ENCODE peak calls at places on chromosome 7, in nine cellular contexts. K is bronchial epithelial cell; W is psoas muscle; V is thoracic aorta; A is adrenal gland; G is fibroblast of lung; Q is activated CD8-positive, alpha-beta T cell treated with anti-CD3 and anti-CD28 coated beads for 36 hours; H is glutamatergic neuron; M is CD4-positive, alpha-beta T cell. B is an unnamed sample.
A peak's percentile ranks its signal among the peaks of the same experiment; 100 is the strongest.

GRCh38 chr7:104791065-104791464 is 222.9 kb upstream of the KMT2E start:
- DNase-seq in W (no peak), A (no peak), K (peak; percentile 82), M (no peak), V (no peak), Q (no peak), G (peak; percentile 45), H (no peak), B (no peak)

GRCh38 chr7:100456561-100456957 is 7.5 kb downstream of the SPACDR start:
- DNase-seq in Q (no peak), K (no peak), M (no peak), V (no peak), H (no peak), G (no peak), A (no peak), W (no peak), B (no peak)

GRCh38 chr7:104299777-104300176 is 28.6 kb upstream of the LHFPL3 start:
- DNase-seq in A (no peak), Q (no peak), M (no peak), W (no peak), V (no peak), H (no peak), K (no peak), G (no peak), B (no peak)

GRCh38 chr7:50696810-50697582 is 85.7 kb downstream of the GRB10 start:
- DNase-seq in M (no peak), W (no peak), H (no peak), V (no peak), K (peak; percentile 20), Q (peak; percentile 31), A (no peak), G (no peak), B (peak; percentile 72)

GRCh38 chr7:30322656-30323355 is 38.4 kb downstream of the ZNRF2 start:
- DNase-seq in W (no peak), V (no peak), M (no peak), H (no peak), G (no peak), A (no peak), K (peak; percentile 89), Q (peak; percentile 13), B (peak; percentile 59)

GRCh38 chr7:16268821-16269768 is 152.2 kb downstream of the CRPPA start:
- DNase-seq in V (no peak), G (peak; percentile 96), K (peak; percentile 79), M (no peak), Q (no peak), A (no peak), H (no peak), W (no peak), B (no peak)

GRCh38 chr7:46315891-46316290 is 394.8 kb upstream of the IGFBP3 start:
- DNase-seq in Q (no peak), A (no peak), V (no peak), H (no peak), K (peak; percentile 58), W (no peak), M (no peak), G (peak; percentile 14), B (no peak)

GRCh38 chr7:150361402-150361801 is 7.2 kb upstream of the REPIN1 start:
- DNase-seq in K (no peak), H (no peak), W (no peak), A (no peak), V (no peak), Q (no peak), G (no peak), M (no peak), B (no peak)

GRCh38 chr7:143499246-143499645 is 21.6 kb downstream of the TAS2R41 start:
- DNase-seq in H (no peak), W (no peak), K (no peak), G (peak; percentile 40), M (no peak), A (peak; percentile 32), Q (no peak), V (no peak), B (no peak)

GRCh38 chr7:139647812-139648616 is 124.5 kb downstream of the CLEC2L start:
- DNase-seq in M (no peak), V (no peak), Q (no peak), W (no peak), A (no peak), H (no peak), G (peak; percentile 33), K (no peak), B (no peak)

GRCh38 chr7:127943541-127944521 is 87.4 kb downstream of the LRRC4 start:
- DNase-seq in A (no peak), M (no peak), K (no peak), W (no peak), V (no peak), G (peak; percentile 79), H (peak; percentile 21), Q (no peak), B (no peak)

GRCh38 chr7:83060218-83060617 is 102.5 kb downstream of the PCLO start:
- DNase-seq in K (no peak), M (no peak), Q (no peak), W (no peak), G (no peak), A (peak; percentile 56), V (no peak), H (peak; percentile 74), B (no peak)

GRCh38 chr7:157785486-157786186 is 448.8 kb downstream of the DNAJB6 start:
- DNase-seq in W (no peak), Q (no peak), A (no peak), V (no peak), M (no peak), K (no peak), H (no peak), G (no peak), B (no peak)

GRCh38 chr7:109844362-109844761 is 1246.6 kb upstream of the LRRN3 start:
- DNase-seq in A (no peak), H (no peak), Q (peak; percentile 5), M (no peak), W (no peak), K (peak; percentile 43), G (peak; percentile 1), V (no peak), B (peak; percentile 23)

GRCh38 chr7:359776-360361 is 69.9 kb downstream of the FOXL3 start:
- DNase-seq in G (no peak), W (peak; percentile 49), A (no peak), V (no peak), K (no peak), Q (peak; percentile 62), H (peak; percentile 9), M (no peak), B (peak; percentile 19)

GRCh38 chr7:74396993-74397392 is 56.7 kb upstream of the GTF2IRD1 start:
- DNase-seq in H (no peak), V (no peak), M (no peak), Q (no peak), A (no peak), G (no peak), W (no peak), K (no peak), B (no peak)

GRCh38 chr7:150992833-150993302 is 2.1 kb downstream of the NOS3 start:
- DNase-seq in G (peak; percentile 12), K (peak; percentile 10), Q (no peak), M (no peak), V (no peak), A (peak; percentile 54), H (peak; percentile 63), W (no peak), B (peak; percentile 69)

GRCh38 chr7:27182861-27183681 is 2.0 kb downstream of the HOXA11 start:
- DNase-seq in W (no peak), A (peak; percentile 13), H (peak; percentile 39), Q (no peak), G (no peak), K (no peak), V (no peak), M (no peak), B (peak; percentile 61)

GRCh38 chr7:157407512-157408257 is 70.9 kb downstream of the DNAJB6 start:
- DNase-seq in H (no peak), M (no peak), K (no peak), V (no peak), G (no peak), Q (no peak), W (no peak), A (no peak), B (no peak)

GRCh38 chr7:138459300-138460175 is 521 bp upstream of the TRIM24 start:
- DNase-seq in V (peak; percentile 87), A (peak; percentile 99), K (peak; percentile 91), G (no peak), Q (peak; percentile 98), W (no peak), H (peak; percentile 99), M (peak; percentile 98), B (no peak)

GRCh38 chr7:40966693-40967092 is 736.2 kb downstream of the INHBA start:
- DNase-seq in M (no peak), A (no peak), Q (no peak), V (no peak), H (no peak), K (no peak), G (peak; percentile 30), W (no peak), B (no peak)

GRCh38 chr7:1845536-1846311 is 175.6 kb downstream of the ELFN1 start:
- DNase-seq in G (no peak), M (no peak), H (peak; percentile 22), W (peak; percentile 32), V (no peak), A (peak; percentile 5), Q (no peak), K (no peak), B (no peak)

GRCh38 chr7:4882742-4883351 is 669 bp downstream of the RADIL start:
- DNase-seq in M (no peak), W (peak; percentile 48), V (no peak), G (no peak), H (peak; percentile 42), Q (no peak), K (no peak), A (no peak), B (no peak)
- TF ChIP-seq CTCF in M (no peak), W (no peak), V (no peak), G (no peak), H (peak; percentile 20), Q (no peak), K (no peak), A (no peak), B (no peak)

GRCh38 chr7:76048668-76048988 is 722 bp downstream of the MDH2 start:
- DNase-seq in M (no peak), K (no peak), V (no peak), W (peak; percentile 73), Q (peak; percentile 54), A (no peak), G (no peak), H (no peak), B (no peak)
- TF ChIP-seq CTCF in M (no peak), K (peak; percentile 21), V (no peak), W (peak; percentile 11), Q (no peak), A (no peak), G (no peak), H (no peak), B (no peak)

DNA sequence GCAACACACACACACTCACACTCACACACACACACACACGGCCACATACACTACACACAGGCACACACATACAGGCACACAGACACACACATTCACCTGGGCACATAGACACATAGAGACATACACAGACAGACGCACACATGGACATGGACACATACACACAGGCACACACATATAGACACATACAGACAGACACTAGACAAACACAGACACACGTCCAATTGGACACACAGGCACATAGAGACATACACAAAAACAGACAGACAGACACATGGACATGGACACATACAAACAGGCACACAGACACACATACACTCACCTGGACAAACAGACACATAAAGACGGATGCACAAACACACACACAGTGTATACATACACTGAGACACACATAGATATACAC is 21.7 kb upstream of the ACTR3B start:
- DNase-seq in G (no peak), K (no peak), M (no peak), H (no peak), Q (no peak), V (no peak), A (no peak), W (no peak), B (no peak)
- TF ChIP-seq CTCF in G (no peak), K (no peak), M (no peak), H (no peak), Q (no peak), V (no peak), A (no peak), W (no peak), B (no peak)

GRCh38 chr7:25318077-25318476 is 89.8 kb upstream of the NPVF start:
- DNase-seq in K (no peak), G (no peak), H (no peak), A (no peak), W (no peak), Q (no peak), M (no peak), V (no peak), B (no peak)
- TF ChIP-seq CTCF in K (no peak), G (no peak), H (no peak), A (no peak), W (no peak), Q (no peak), M (no peak), V (no peak), B (peak; percentile 3)